ENCODE peak calls at places on chromosomes 4 and X, in four cellular contexts. One of them, this sample, is unnamed.

GRCh38 chrX:107978707-107979307 is 3.4 kb downstream of the TEX13B start:
- DNase-seq in HepG2: peak; percentile 11
- DNase-seq in GM12878: no peak
- DNase-seq in K562: peak; percentile 29
- DNase-seq in this sample: no peak

GRCh38 chrX:10199212-10199611 is 42.4 kb downstream of the CLCN4 start:
- DNase-seq in HepG2: no peak
- DNase-seq in GM12878: no peak
- DNase-seq in K562: no peak
- DNase-seq in this sample: no peak

GRCh38 chr4:107736924-107737448 is 17.0 kb upstream of the PAPSS1 start:
- DNase-seq in HepG2: peak; percentile 69
- DNase-seq in GM12878: no peak
- DNase-seq in K562: peak; percentile 67
- DNase-seq in this sample: peak; percentile 62

GRCh38 chr4:3461515-3462291 is 1.4 kb upstream of the DOK7 start:
- DNase-seq in HepG2: no peak
- DNase-seq in GM12878: no peak
- DNase-seq in K562: no peak
- DNase-seq in this sample: no peak

GRCh38 chrX:31240982-31241381 is 169.1 kb upstream of the FTHL17 start:
- DNase-seq in HepG2: no peak
- DNase-seq in GM12878: no peak
- DNase-seq in K562: no peak
- DNase-seq in this sample: no peak

GRCh38 chr4:6058531-6059374 is 40.5 kb upstream of the C4orf50 start:
- DNase-seq in HepG2: no peak
- DNase-seq in GM12878: no peak
- DNase-seq in K562: no peak
- DNase-seq in this sample: no peak

GRCh38 chr4:36734296-36734695 is 452.9 kb downstream of the DTHD1 start:
- DNase-seq in HepG2: no peak
- DNase-seq in GM12878: no peak
- DNase-seq in K562: no peak
- DNase-seq in this sample: no peak

GRCh38 chrX:47748576-47748975 is 88.1 kb upstream of the ZNF81 start:
- DNase-seq in HepG2: no peak
- DNase-seq in GM12878: no peak
- DNase-seq in K562: no peak
- DNase-seq in this sample: no peak

GRCh38 chr4:188779586-188779985 is 640.3 kb downstream of the TRIML1 start:
- DNase-seq in HepG2: no peak
- DNase-seq in GM12878: no peak
- DNase-seq in K562: no peak
- DNase-seq in this sample: no peak

GRCh38 chr4:128315756-128316520 is 28.3 kb upstream of the PGRMC2 start:
- DNase-seq in HepG2: no peak
- DNase-seq in GM12878: no peak
- DNase-seq in K562: no peak
- DNase-seq in this sample: no peak

GRCh38 chr4:53189011-53189410 is 176.8 kb downstream of the SCFD2 start:
- DNase-seq in HepG2: no peak
- DNase-seq in GM12878: no peak
- DNase-seq in K562: no peak
- DNase-seq in this sample: no peak

GRCh38 chr4:155119006-155119405 is 89.4 kb upstream of the NPY2R start:
- DNase-seq in HepG2: no peak
- DNase-seq in GM12878: no peak
- DNase-seq in K562: no peak
- DNase-seq in this sample: no peak

GRCh38 chrX:150692837-150693781 is at the start of gene MTMR1:
- DNase-seq in HepG2: no peak
- DNase-seq in GM12878: no peak
- DNase-seq in K562: peak; percentile 47
- DNase-seq in this sample: no peak

GRCh38 chr4:155005395-155006087 is 202.9 kb upstream of the NPY2R start:
- DNase-seq in HepG2: no peak
- DNase-seq in GM12878: no peak
- DNase-seq in K562: no peak
- DNase-seq in this sample: no peak

GRCh38 chr4:3700736-3701135 is 65.4 kb upstream of the ADRA2C start:
- DNase-seq in HepG2: no peak
- DNase-seq in GM12878: no peak
- DNase-seq in K562: no peak
- DNase-seq in this sample: no peak

GRCh38 chr4:72449705-72450104 is 119.3 kb downstream of the ADAMTS3 start:
- DNase-seq in HepG2: no peak
- DNase-seq in GM12878: no peak
- DNase-seq in K562: no peak
- DNase-seq in this sample: no peak

GRCh38 chrX:73916931-73917657 is 354.1 kb downstream of the CHIC1 start:
- DNase-seq in HepG2: no peak
- DNase-seq in GM12878: no peak
- DNase-seq in K562: no peak
- DNase-seq in this sample: no peak

GRCh38 chr4:815464-816146 is 10.3 kb downstream of the CPLX1 start:
- DNase-seq in HepG2: peak; percentile 91
- DNase-seq in GM12878: no peak
- DNase-seq in K562: no peak
- DNase-seq in this sample: no peak

GRCh38 chrX:46840946-46841740 is 4.3 kb downstream of the RP2 start:
- DNase-seq in HepG2: no peak
- DNase-seq in GM12878: no peak
- DNase-seq in K562: no peak
- DNase-seq in this sample: no peak

GRCh38 chr4:140697709-140698560 is 58.2 kb downstream of the TBC1D9 start:
- DNase-seq in HepG2: no peak
- DNase-seq in GM12878: no peak
- DNase-seq in K562: no peak
- DNase-seq in this sample: no peak

GRCh38 chr4:61373901-61374611 is 173.9 kb downstream of the ADGRL3 start:
- DNase-seq in HepG2: no peak
- DNase-seq in GM12878: no peak
- DNase-seq in K562: no peak
- DNase-seq in this sample: no peak

GRCh38 chr4:93334003-93334402 is 494.6 kb upstream of the ATOH1 start:
- DNase-seq in HepG2: no peak
- DNase-seq in GM12878: peak; percentile 45
- DNase-seq in K562: no peak
- DNase-seq in this sample: no peak

GRCh38 chr4:53654300-53654758 is 63.0 kb upstream of the LNX1 start:
- DNase-seq in HepG2: no peak
- DNase-seq in GM12878: peak; percentile 58
- DNase-seq in K562: no peak
- DNase-seq in this sample: no peak

GRCh38 chr4:56435001-56435747 is at the start of gene PPAT:
- DNase-seq in HepG2: peak; percentile 93
- DNase-seq in GM12878: peak; percentile 94
- DNase-seq in K562: peak; percentile 99
- DNase-seq in this sample: peak; percentile 98

GRCh38 chr4:1715002-1715761 is 3.1 kb upstream of the SLBP start:
- DNase-seq in HepG2: no peak
- DNase-seq in GM12878: no peak
- DNase-seq in K562: peak; percentile 34
- DNase-seq in this sample: no peak

GRCh38 chr4:161208564-161208963 is 955.2 kb downstream of the FSTL5 start:
- DNase-seq in HepG2: no peak
- DNase-seq in GM12878: no peak
- DNase-seq in K562: no peak
- DNase-seq in this sample: no peak

GRCh38 chr4:156388826-156389225 is 435.2 kb upstream of the CTSO start:
- DNase-seq in HepG2: no peak
- DNase-seq in GM12878: no peak
- DNase-seq in K562: no peak
- DNase-seq in this sample: no peak

GRCh38 chrX:139209342-139209741 is 321.2 kb upstream of the F9 start:
- DNase-seq in HepG2: no peak
- DNase-seq in GM12878: no peak
- DNase-seq in K562: no peak
- DNase-seq in this sample: no peak

GRCh38 chrX:139211568-139212182 is 318.9 kb upstream of the F9 start:
- DNase-seq in HepG2: no peak
- DNase-seq in GM12878: no peak
- DNase-seq in K562: no peak
- DNase-seq in this sample: no peak

GRCh38 chrX:139207655-139208054 is 322.9 kb upstream of the F9 start:
- DNase-seq in HepG2: no peak
- DNase-seq in GM12878: no peak
- DNase-seq in K562: no peak
- DNase-seq in this sample: no peak

DNA sequence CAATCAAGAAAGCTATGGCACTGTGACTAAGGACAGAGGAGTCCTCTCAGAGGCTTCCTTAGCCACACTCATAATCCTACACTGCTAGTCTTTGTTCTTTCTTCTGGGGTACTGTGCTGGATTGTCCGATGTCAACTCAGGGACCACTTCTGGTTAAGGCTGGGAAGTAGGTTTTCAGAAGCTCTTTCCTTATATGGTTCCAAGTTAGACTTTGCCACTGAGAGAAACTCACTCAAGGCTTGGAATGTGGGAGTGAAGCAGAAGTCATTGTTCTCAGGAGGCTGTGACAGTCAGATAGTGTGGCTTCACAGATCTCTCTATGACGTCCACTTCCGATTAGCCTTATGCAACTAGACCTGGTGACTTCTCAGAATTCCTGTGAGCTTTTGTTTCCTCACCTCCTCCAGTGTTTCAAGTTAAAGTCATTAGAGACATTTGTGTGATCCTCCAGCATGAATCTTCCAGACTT is 317.3 kb upstream of the F9 start:
- DNase-seq in HepG2: peak; percentile 1
- DNase-seq in GM12878: no peak
- DNase-seq in K562: peak; percentile 92
- DNase-seq in this sample: no peak
- TF ChIP-seq ETV6 in HepG2: no peak
- TF ChIP-seq ETV6 in GM12878: no peak
- TF ChIP-seq ETV6 in K562: no peak
- TF ChIP-seq ETV6 in this sample: no peak

GRCh38 chrX:53281321-53281822 is at the start of gene IQSEC2:
- DNase-seq in HepG2: no peak
- DNase-seq in GM12878: no peak
- DNase-seq in K562: peak; percentile 91
- DNase-seq in this sample: peak; percentile 61
- TF ChIP-seq CREB1 in HepG2: no peak
- TF ChIP-seq CREB1 in GM12878: no peak
- TF ChIP-seq CREB1 in K562: no peak
- TF ChIP-seq CREB1 in this sample: no peak

GRCh38 chr4:105455998-105456397 is 17.9 kb downstream of the PPA2 start:
- DNase-seq in HepG2: no peak
- DNase-seq in GM12878: no peak
- DNase-seq in K562: no peak
- DNase-seq in this sample: no peak

GRCh38 chr4:105453550-105454201 is 20.2 kb downstream of the PPA2 start:
- DNase-seq in HepG2: no peak
- DNase-seq in GM12878: no peak
- DNase-seq in K562: no peak
- DNase-seq in this sample: no peak

GRCh38 chr4:105455182-105455581 is 18.7 kb downstream of the PPA2 start:
- DNase-seq in HepG2: no peak
- DNase-seq in GM12878: no peak
- DNase-seq in K562: no peak
- DNase-seq in this sample: no peak

GRCh38 chr4:105451346-105451745 is 22.5 kb downstream of the PPA2 start:
- DNase-seq in HepG2: no peak
- DNase-seq in GM12878: no peak
- DNase-seq in K562: no peak
- DNase-seq in this sample: no peak
- TF ChIP-seq ETV6 in HepG2: no peak
- TF ChIP-seq ETV6 in GM12878: no peak
- TF ChIP-seq ETV6 in K562: no peak
- TF ChIP-seq ETV6 in this sample: no peak

GRCh38 chr4:89305028-89305427 is 2.6 kb downstream of the GPRIN3 start:
- DNase-seq in HepG2: no peak
- DNase-seq in GM12878: no peak
- DNase-seq in K562: no peak
- DNase-seq in this sample: no peak
- TF ChIP-seq CREB1 in HepG2: no peak
- TF ChIP-seq CREB1 in GM12878: no peak
- TF ChIP-seq CREB1 in K562: no peak
- TF ChIP-seq CREB1 in this sample: no peak

DNA sequence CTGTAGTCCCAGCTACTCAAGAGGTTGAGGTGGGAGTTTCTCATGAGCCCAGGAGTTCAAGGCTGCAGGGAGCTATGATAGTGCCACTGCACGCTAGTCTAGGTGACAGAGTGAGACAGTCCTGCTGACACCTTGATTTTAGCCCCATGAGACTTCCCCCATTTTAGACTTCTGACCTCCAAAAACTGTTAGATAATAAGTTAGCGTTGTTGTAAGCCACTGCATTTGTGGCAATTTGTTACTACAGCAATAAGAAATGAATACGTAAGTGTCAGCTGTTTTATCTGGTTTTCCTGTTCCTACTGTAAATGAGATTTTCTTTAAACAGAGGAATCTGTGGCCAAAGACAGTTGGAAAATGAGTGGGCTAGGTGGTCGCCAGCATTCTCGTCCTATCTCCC is 83.9 kb downstream of the ARHGAP10 start:
- DNase-seq in HepG2: no peak
- DNase-seq in GM12878: no peak
- DNase-seq in K562: no peak
- DNase-seq in this sample: no peak
- TF ChIP-seq ETV6 in HepG2: no peak
- TF ChIP-seq ETV6 in GM12878: no peak
- TF ChIP-seq ETV6 in K562: no peak
- TF ChIP-seq ETV6 in this sample: no peak

DNA sequence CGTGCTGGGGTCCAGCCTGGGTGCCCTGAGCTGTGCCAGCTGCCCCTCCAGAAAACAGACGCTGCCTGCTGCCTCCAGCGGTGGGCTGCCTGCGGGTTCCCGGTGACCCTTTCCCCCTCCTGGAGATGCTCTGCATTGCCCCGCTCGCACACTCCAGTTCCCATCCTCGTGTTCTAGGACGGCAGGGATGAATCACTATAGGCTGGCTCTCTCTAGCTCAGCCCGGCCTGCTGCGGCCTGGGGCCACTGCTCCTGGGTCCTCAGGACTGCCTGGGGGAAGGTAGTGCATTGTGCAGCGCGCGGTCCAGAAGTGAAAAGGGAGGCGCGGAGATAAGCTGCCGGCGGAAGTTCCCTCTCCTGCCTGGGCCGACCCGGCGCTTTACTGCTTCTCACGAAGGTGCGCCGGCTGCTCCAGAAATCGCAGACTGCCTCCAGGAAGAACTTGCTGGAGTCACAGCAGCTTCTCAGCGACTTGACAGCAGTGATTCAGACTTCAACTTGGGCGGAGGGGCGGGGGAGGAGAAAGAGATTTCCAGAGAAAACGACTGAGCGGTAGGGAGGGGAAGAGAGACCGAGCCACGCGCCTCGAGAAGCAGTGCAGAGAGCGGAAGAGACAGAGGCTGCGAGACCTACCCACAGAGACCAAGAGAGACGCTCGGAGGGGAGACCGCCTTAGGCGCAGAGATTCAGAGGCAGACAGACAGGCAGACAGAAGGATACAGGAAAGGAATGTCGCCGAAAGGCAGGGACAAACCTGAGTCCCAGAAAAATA is 6.7 kb upstream of the MSX1 start:
- DNase-seq in HepG2: no peak
- DNase-seq in GM12878: no peak
- DNase-seq in K562: peak; percentile 38
- DNase-seq in this sample: peak; percentile 69
- TF ChIP-seq CREB1 in HepG2: no peak
- TF ChIP-seq CREB1 in GM12878: no peak
- TF ChIP-seq CREB1 in K562: no peak
- TF ChIP-seq CREB1 in this sample: no peak

This sample was measured in WTC11.